ENCODE peak calls at places on chromosomes 1 and 21, in five cellular contexts. Z, E, P, T and R are unnamed samples. For H3K36me3 and H3K27me3, the result is how much of the 10 kb centered on the place peaks cover.

GRCh38 chr1:109923131-109923945 is 12.7 kb downstream of the CSF1 start:
- DNase-seq in E (no peak), Z (peak), T (peak), P (peak), R (peak)

GRCh38 chr1:39230261-39231190 is 26.0 kb downstream of the MACF1 start:
- DNase-seq in Z (no peak), T (no peak), P (peak), E (peak), R (peak)

GRCh38 chr1:76083189-76083588 is 8.6 kb downstream of the ST6GALNAC3 start:
- DNase-seq in E (no peak), P (no peak), T (no peak), Z (no peak), R (no peak)

GRCh38 chr1:221778535-221779142 is 36.8 kb upstream of the DUSP10 start:
- DNase-seq in T (no peak), E (peak), P (no peak), Z (no peak), R (no peak)

GRCh38 chr21:44294391-44295162 is 5.3 kb upstream of the PFKL start:
- DNase-seq in E (peak), Z (peak), T (no peak), P (no peak), R (no peak)

GRCh38 chr1:170929835-170930554 is 5.3 kb upstream of the MROH9 start:
- DNase-seq in T (peak), E (peak), P (peak), Z (peak), R (peak)

GRCh38 chr1:222387020-222387816 is 160.7 kb downstream of the HHIPL2 start:
- DNase-seq in E (no peak), Z (no peak), T (peak), P (peak), R (peak)

GRCh38 chr1:205601209-205601608 is 30.6 kb downstream of the ELK4 start:
- DNase-seq in E (no peak), Z (no peak), T (no peak), P (no peak), R (no peak)

GRCh38 chr1:218463194-218464156 is 118.3 kb downstream of the TGFB2 start:
- DNase-seq in T (peak), E (no peak), P (no peak), Z (peak), R (no peak)

GRCh38 chr1:30058966-30059365 is 664.4 kb downstream of the MATN1 start:
- DNase-seq in Z (no peak), P (no peak), E (no peak), T (no peak), R (no peak)

GRCh38 chr1:154666051-154666793 is 58.2 kb upstream of the ADAR start:
- DNase-seq in Z (no peak), P (no peak), T (no peak), E (no peak), R (no peak)

GRCh38 chr1:39717809-39718208 is 20.9 kb upstream of the PPIE start:
- DNase-seq in Z (no peak), P (peak), E (no peak), T (no peak), R (no peak)

GRCh38 chr1:213266983-213267772 is 216.1 kb downstream of the RPS6KC1 start:
- DNase-seq in T (no peak), Z (no peak), E (no peak), P (no peak), R (no peak)

GRCh38 chr1:20483833-20484525 is 2.0 kb downstream of the CAMK2N1 start:
- DNase-seq in E (no peak), P (peak), T (peak), Z (peak), R (peak)

GRCh38 chr1:55927934-55928333 is 651.4 kb downstream of the PLPP3 start:
- DNase-seq in P (no peak), T (no peak), E (no peak), Z (no peak), R (no peak)

GRCh38 chr1:42736152-42736551 is 3.9 kb downstream of the CLDN19 start:
- DNase-seq in E (no peak), P (peak), T (peak), Z (no peak), R (peak)

GRCh38 chr1:156794506-156795373 is 21.9 kb downstream of the SH2D2A start:
- DNase-seq in Z (no peak), E (no peak), P (no peak), T (no peak), R (no peak)

GRCh38 chr1:102836991-102837390 is 271.3 kb downstream of the COL11A1 start:
- DNase-seq in P (no peak), E (no peak), Z (no peak), T (no peak), R (no peak)

GRCh38 chr1:110765640-110766335 is 91.0 kb upstream of the KCNA3 start:
- DNase-seq in T (peak), E (peak), P (peak), Z (peak), R (peak)

GRCh38 chr1:220511785-220512184 is 16.2 kb upstream of the MARK1 start:
- DNase-seq in Z (no peak), P (peak), E (no peak), T (no peak), R (peak)

GRCh38 chr1:60949154-60949825 is 133.1 kb upstream of the NFIA start:
- DNase-seq in P (peak), E (no peak), Z (no peak), T (peak), R (no peak)

GRCh38 chr1:157868664-157869063 is 27.1 kb upstream of the CD5L start:
- DNase-seq in E (no peak), T (no peak), Z (no peak), P (peak), R (no peak)

GRCh38 chr1:48026275-48026674 is 29.1 kb upstream of the TRABD2B start:
- DNase-seq in Z (no peak), P (no peak), T (no peak), E (no peak), R (no peak)

GRCh38 chr1:178774263-178774662 is 49.2 kb downstream of the RALGPS2 start:
- DNase-seq in Z (no peak), T (peak), P (peak), E (no peak), R (no peak)

GRCh38 chr1:20717452-20718342 is at the start of gene KIF17:
- DNase-seq in T (peak), Z (peak), P (peak), E (peak), R (peak)

GRCh38 chr1:202037706-202038296 is 27.4 kb downstream of the ELF3 start:
- DNase-seq in P (no peak), E (no peak), T (no peak), Z (no peak), R (peak)

GRCh38 chr21:37263827-37264226 is 3.3 kb downstream of the VPS26C start:
- DNase-seq in P (no peak), Z (no peak), T (no peak), E (no peak), R (no peak)

GRCh38 chr1:213154056-213154677 is 103.1 kb downstream of the RPS6KC1 start:
- DNase-seq in E (no peak), Z (no peak), P (no peak), T (no peak), R (no peak)

GRCh38 chr1:147892216-147892615 is 10.4 kb upstream of the GJA8 start:
- DNase-seq in Z (no peak), E (no peak), P (peak), T (no peak), R (peak)

GRCh38 chr1:54973205-54973921 is 7.1 kb upstream of the TMEM61 start:
- DNase-seq in P (peak), Z (peak), E (no peak), T (peak), R (peak)

GRCh38 chr1:90902672-90903071 is 119.2 kb downstream of the ZNF644 start:
- DNase-seq in T (no peak), Z (no peak), P (no peak), E (no peak), R (no peak)

GRCh38 chr21:36861924-36862323 is 104.5 kb downstream of the HLCS start:
- DNase-seq in P (no peak), Z (no peak), T (no peak), E (no peak), R (no peak)

GRCh38 chr1:172670316-172670715 is 11.4 kb downstream of the FASLG start:
- DNase-seq in P (no peak), T (no peak), Z (no peak), E (no peak), R (no peak)

GRCh38 chr1:245995474-245995873 is 511.6 kb downstream of the SMYD3 start:
- DNase-seq in Z (no peak), E (no peak), T (peak), P (no peak), R (no peak)

GRCh38 chr1:246000638-246001015 is 506.5 kb downstream of the SMYD3 start:
- DNase-seq in E (no peak), P (no peak), Z (no peak), T (no peak), R (no peak)

GRCh38 chr1:245997471-245998258 is 509.4 kb downstream of the SMYD3 start:
- DNase-seq in P (no peak), Z (no peak), E (no peak), T (no peak), R (no peak)

GRCh38 chr1:245999697-246000637 is 507.1 kb downstream of the SMYD3 start:
- DNase-seq in E (no peak), Z (no peak), T (no peak), P (no peak), R (no peak)

GRCh38 chr1:245996806-245997205 is 510.3 kb downstream of the SMYD3 start:
- DNase-seq in Z (no peak), E (no peak), T (no peak), P (no peak), R (no peak)
- H3K4me3 ChIP-seq in Z (no peak), E (no peak), T (no peak), P (no peak), R (no peak)

GRCh38 chr1:113854234-113854633 is 17.3 kb downstream of the PTPN22 start:
- DNase-seq in T (no peak), Z (no peak), P (no peak), E (no peak), R (no peak)

GRCh38 chr1:113849072-113849471 is 22.4 kb downstream of the PTPN22 start:
- DNase-seq in E (no peak), Z (no peak), T (no peak), P (no peak), R (no peak)

GRCh38 chr1:113846391-113847035 is 25.0 kb downstream of the PTPN22 start:
- DNase-seq in T (no peak), E (no peak), P (no peak), Z (no peak), R (no peak)

GRCh38 chr1:113856011-113856410 is 15.5 kb downstream of the PTPN22 start:
- DNase-seq in T (no peak), E (no peak), P (no peak), Z (no peak), R (no peak)

DNA sequence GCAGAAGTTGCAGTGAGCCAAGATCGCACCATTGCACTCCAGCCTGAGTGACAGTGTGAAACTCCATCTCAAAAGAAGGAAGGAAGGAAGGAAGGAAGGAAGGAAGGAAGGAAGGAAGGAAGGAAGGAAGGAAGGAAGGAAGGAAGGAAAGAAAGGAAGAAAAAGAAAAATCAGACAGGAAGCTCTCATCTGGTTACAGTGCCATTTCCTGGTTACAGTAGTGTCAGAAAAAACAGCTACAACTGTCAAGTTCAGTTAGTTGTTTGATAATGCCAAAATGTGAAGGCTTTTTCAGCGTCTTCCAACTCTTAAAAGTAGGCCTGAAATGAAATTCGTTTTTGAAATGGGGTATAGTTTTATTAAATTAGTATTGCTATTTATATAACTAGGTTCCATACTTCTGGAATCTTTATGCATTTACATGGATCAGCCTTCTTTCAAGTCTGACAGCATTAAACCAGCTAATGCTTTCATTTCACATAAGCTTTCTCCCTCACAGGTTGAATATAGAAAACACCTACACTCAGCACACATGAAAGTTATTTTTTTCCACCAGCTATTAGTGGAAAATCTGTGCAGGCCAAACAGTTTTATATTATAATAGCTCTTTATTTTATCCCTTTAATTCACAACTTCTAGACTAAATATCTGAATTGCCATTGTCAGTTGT is 21.2 kb downstream of the PTPN22 start:
- DNase-seq in T (no peak), Z (no peak), P (no peak), E (no peak), R (no peak)
- H3K36me3 ChIP-seq in T (under half), Z (under half), P (under half), E (under half), R (under half)

GRCh38 chr1:36508257-36508656 is 25.5 kb upstream of the CSF3R start:
- DNase-seq in E (no peak), Z (no peak), P (no peak), T (no peak), R (no peak)
- H3K27me3 ChIP-seq in E (under half), Z (under half), P (under half), T (under half), R (under half)

DNA sequence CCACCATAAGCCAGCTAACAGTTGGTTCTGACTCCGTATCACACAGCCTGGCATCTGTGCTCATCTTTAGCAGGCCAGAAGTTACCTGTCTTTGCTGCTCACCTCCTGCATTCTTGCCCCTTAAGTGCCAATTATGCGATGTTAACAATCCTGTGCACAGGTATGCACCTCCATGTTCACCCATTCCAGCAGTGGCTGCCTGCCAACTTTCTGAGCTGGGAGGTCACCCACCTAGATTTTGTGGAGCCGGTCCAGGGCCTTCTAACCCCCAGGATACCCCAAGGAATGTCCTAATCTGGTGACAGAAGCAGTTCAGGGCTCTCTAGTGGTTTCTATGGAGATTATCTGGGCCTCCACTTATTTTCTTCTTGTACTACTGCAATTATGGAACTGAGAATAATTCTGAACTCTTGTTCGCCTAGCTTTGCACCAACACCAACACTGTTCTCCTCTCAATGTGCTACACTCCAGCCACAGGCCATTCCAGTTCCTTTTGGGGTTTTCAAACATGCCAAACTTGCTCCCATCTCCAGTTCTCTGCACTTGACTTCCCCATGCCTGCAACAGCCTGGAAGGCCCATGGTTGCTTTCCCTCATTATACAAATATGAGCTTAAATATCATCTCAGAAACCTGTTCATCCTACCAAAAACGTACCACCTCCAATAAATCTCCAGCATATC is 9.0 kb downstream of the BCAR3 start:
- DNase-seq in P (no peak), Z (no peak), T (no peak), E (no peak), R (no peak)
- H3K4me3 ChIP-seq in P (no peak), Z (no peak), T (no peak), E (no peak), R (no peak)

DNA sequence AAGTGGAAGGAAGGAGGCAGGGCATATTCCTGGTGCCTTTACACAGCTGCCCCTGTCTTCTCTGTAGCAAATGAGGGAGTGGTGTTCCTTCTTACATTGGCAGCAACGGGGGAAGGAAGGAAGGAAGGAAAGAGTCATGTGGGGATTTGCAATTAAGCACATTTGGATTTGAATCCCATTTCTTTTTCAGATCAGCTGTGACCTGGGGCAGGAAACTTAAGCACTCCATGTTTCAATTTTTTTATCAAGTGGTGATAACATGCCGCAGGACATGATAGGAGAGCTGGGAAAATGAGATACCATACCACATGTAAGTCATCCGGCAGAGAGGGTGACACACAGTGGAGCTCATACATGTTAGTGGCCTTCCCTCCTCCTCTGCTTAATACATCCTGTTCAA is 186.8 kb downstream of the APP start:
- DNase-seq in T (peak), E (no peak), P (no peak), Z (no peak), R (no peak)
- H3K36me3 ChIP-seq in T (under half), E (under half), P (under half), Z (under half), R (under half)

GRCh38 chr1:207458409-207458808 is 4.3 kb downstream of the CR2 start:
- DNase-seq in E (no peak), Z (no peak), T (no peak), P (no peak), R (no peak)
- H3K27me3 ChIP-seq in E (under half), Z (under half), T (under half), P (under half), R (under half)

GRCh38 chr1:32012709-32013385 is 821 bp upstream of the KHDRBS1 start:
- DNase-seq in T (no peak), P (no peak), Z (no peak), E (no peak), R (no peak)
- H3K4me3 ChIP-seq in T (peak), P (peak), Z (peak), E (peak), R (peak)

GRCh38 chr1:223788746-223789415 is 56.9 kb downstream of the TP53BP2 start:
- DNase-seq in T (no peak), Z (no peak), P (no peak), E (no peak), R (no peak)
- H3K36me3 ChIP-seq in T (half or more), Z (under half), P (under half), E (under half), R (under half)

GRCh38 chr1:51344276-51344601 is 13.9 kb upstream of the TTC39A start:
- DNase-seq in E (no peak), P (no peak), Z (no peak), T (no peak), R (no peak)
- H3K27me3 ChIP-seq in E (under half), P (under half), Z (under half), T (under half), R (under half)

GRCh38 chr1:7265771-7266371 is 480.6 kb downstream of the CAMTA1 start:
- DNase-seq in E (no peak), P (no peak), Z (no peak), T (peak), R (no peak)
- H3K4me3 ChIP-seq in E (no peak), P (no peak), Z (no peak), T (no peak), R (no peak)